ENCODE peak calls at places on chromosome 14, in four cellular contexts. Q, A, J and H are unnamed samples. For H3K4me1, the result is how much of the 10 kb centered on the place peaks cover.

GRCh38 chr14:63614964-63615363 is 26.7 kb downstream of the WDR89 start:
- DNase-seq in Q (no peak), A (no peak), J (no peak), H (no peak)

GRCh38 chr14:89728964-89729363 is 225.6 kb downstream of the EFCAB11 start:
- DNase-seq in Q (no peak), A (no peak), J (no peak), H (no peak)

GRCh38 chr14:89953602-89954001 is 928 bp downstream of the EFCAB11 start:
- DNase-seq in Q (no peak), A (no peak), J (no peak), H (no peak)

GRCh38 chr14:51546603-51547258 is 105.0 kb upstream of the FRMD6 start:
- DNase-seq in Q (no peak), A (no peak), J (no peak), H (no peak)

GRCh38 chr14:21523203-21523602 is 2.9 kb downstream of the SALL2 start:
- DNase-seq in Q (no peak), A (no peak), J (no peak), H (no peak)

GRCh38 chr14:28767239-28767850 is 758 bp downstream of the FOXG1 start:
- DNase-seq in Q (no peak), A (no peak), J (no peak), H (no peak)

GRCh38 chr14:31819281-31819680 is 257.8 kb upstream of the ARHGAP5 start:
- DNase-seq in Q (no peak), A (no peak), J (no peak), H (no peak)

GRCh38 chr14:61042220-61042619 is 61.2 kb downstream of the SLC38A6 start:
- DNase-seq in Q (no peak), A (no peak), J (no peak), H (no peak)

GRCh38 chr14:68546839-68547238 is 246.0 kb downstream of the ZFP36L1 start:
- DNase-seq in Q (no peak), A (no peak), J (no peak), H (peak)
- H3K4me1 ChIP-seq in Q (under half), A (under half), J (under half), H (half or more)

GRCh38 chr14:67391266-67391665 is 20.7 kb downstream of the PLEK2 start:
- DNase-seq in Q (no peak), A (no peak), J (no peak), H (no peak)

GRCh38 chr14:67392123-67392522 is 19.8 kb downstream of the PLEK2 start:
- DNase-seq in Q (no peak), A (no peak), J (no peak), H (no peak)

GRCh38 chr14:67389261-67389660 is 22.7 kb downstream of the PLEK2 start:
- DNase-seq in Q (no peak), A (no peak), J (no peak), H (no peak)

GRCh38 chr14:67392728-67393314 is 19.1 kb downstream of the PLEK2 start:
- DNase-seq in Q (no peak), A (no peak), J (no peak), H (no peak)

GRCh38 chr14:67390135-67390534 is 21.8 kb downstream of the PLEK2 start:
- DNase-seq in Q (no peak), A (no peak), J (no peak), H (no peak)
- H3K4me1 ChIP-seq in Q (under half), A (under half), J (under half), H (under half)

GRCh38 chr14:54771411-54772027 is 131.1 kb downstream of the GCH1 start:
- DNase-seq in Q (no peak), A (no peak), J (no peak), H (no peak)

GRCh38 chr14:54774824-54775223 is 127.8 kb downstream of the GCH1 start:
- DNase-seq in Q (no peak), A (no peak), J (no peak), H (no peak)

GRCh38 chr14:54769955-54770863 is 132.4 kb downstream of the GCH1 start:
- DNase-seq in Q (no peak), A (no peak), J (no peak), H (no peak)

GRCh38 chr14:54773171-54774006 is 129.2 kb downstream of the GCH1 start:
- DNase-seq in Q (peak), A (peak), J (peak), H (peak)

GRCh38 chr14:54772451-54772881 is 130.2 kb downstream of the GCH1 start:
- DNase-seq in Q (no peak), A (no peak), J (no peak), H (no peak)
- H3K4me1 ChIP-seq in Q (under half), A (under half), J (under half), H (under half)

GRCh38 chr14:106622200-106622745 is 1095.9 kb downstream of the TMEM121 start:
- DNase-seq in Q (no peak), A (no peak), J (no peak), H (no peak)
- H3K4me1 ChIP-seq in Q (under half), A (under half), J (under half), H (under half)

DNA sequence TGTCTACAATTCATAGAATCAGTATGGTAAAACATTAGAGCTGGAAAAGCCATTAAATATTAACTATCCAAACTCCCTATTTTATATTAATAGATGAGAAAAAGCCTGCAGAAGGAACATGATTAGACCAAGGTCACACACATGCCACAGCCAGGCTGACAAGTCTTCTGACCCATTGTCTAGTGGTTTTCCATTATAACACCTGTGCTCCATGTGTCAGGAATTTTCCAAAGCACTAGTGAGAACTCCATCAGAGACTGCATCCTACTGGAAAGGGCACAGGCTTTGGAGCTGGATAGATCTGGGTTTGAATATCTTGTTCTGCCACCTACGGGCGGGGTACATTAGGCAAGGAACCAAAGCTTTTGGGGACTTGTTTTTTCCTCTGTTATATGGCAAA is 325.5 kb downstream of the RAD51B start:
- DNase-seq in Q (no peak), A (no peak), J (no peak), H (no peak)
- H3K4me1 ChIP-seq in Q (under half), A (under half), J (under half), H (half or more)